ENCODE peak calls at places on chromosomes 12 and 14, in six cellular contexts. L is kidney glomerular epithelial cell, S is SJCRH30, J is fibroblast of villous mesenchyme, E is iPS-NIHi11, G is T47D. P is an unnamed sample.

GRCh38 chr12:52233462-52234141 is 559 bp downstream of the KRT7 start:
- DNase-seq in G (peak), J (no peak), S (no peak), L (no peak), E (peak), P (no peak)

GRCh38 chr14:50218501-50218900 is 12.9 kb downstream of the SOS2 start:
- DNase-seq in E (no peak), S (no peak), J (peak), G (no peak), L (no peak), P (no peak)

GRCh38 chr14:88168025-88168424 is 155.0 kb downstream of the KCNK10 start:
- DNase-seq in S (no peak), E (no peak), L (no peak), J (no peak), G (no peak), P (no peak)

GRCh38 chr14:72053662-72054061 is 121.4 kb downstream of the RGS6 start:
- DNase-seq in E (no peak), S (no peak), L (no peak), J (no peak), G (no peak), P (no peak)

GRCh38 chr14:23531391-23531790 is 20.2 kb downstream of the ZFHX2 start:
- DNase-seq in S (no peak), J (no peak), L (no peak), G (no peak), E (no peak), P (no peak)

GRCh38 chr12:124586756-124587155 is 19.3 kb upstream of the NCOR2 start:
- DNase-seq in E (no peak), L (no peak), J (no peak), G (peak), S (peak), P (no peak)

GRCh38 chr12:124637163-124637562 is 69.8 kb upstream of the NCOR2 start:
- DNase-seq in S (no peak), E (no peak), G (no peak), L (no peak), J (no peak), P (no peak)

GRCh38 chr12:120019942-120020341 is 30.9 kb downstream of the BICDL1 start:
- DNase-seq in S (no peak), G (no peak), E (no peak), L (no peak), J (no peak), P (no peak)

GRCh38 chr12:5784626-5785130 is 160.4 kb downstream of the ANO2 start:
- DNase-seq in G (no peak), S (no peak), J (no peak), E (no peak), L (no peak), P (no peak)

GRCh38 chr14:105853089-105853906 is 326.9 kb downstream of the TMEM121 start:
- DNase-seq in E (no peak), G (no peak), L (no peak), S (no peak), J (no peak), P (no peak)

GRCh38 chr12:80701388-80701787 is 6.0 kb upstream of the MYF6 start:
- DNase-seq in L (no peak), S (peak), G (no peak), J (no peak), E (no peak), P (no peak)

GRCh38 chr14:83958359-83958758 is 1571.6 kb upstream of the FLRT2 start:
- DNase-seq in L (no peak), E (no peak), G (no peak), J (no peak), S (no peak), P (no peak)

GRCh38 chr12:93109794-93110203 is 180.7 kb upstream of the EEA1 start:
- DNase-seq in J (peak), G (no peak), L (peak), E (no peak), S (no peak), P (no peak)

GRCh38 chr12:50120521-50120920 is 8.5 kb downstream of the COX14 start:
- DNase-seq in J (no peak), E (no peak), G (no peak), L (no peak), S (no peak), P (no peak)

GRCh38 chr12:53575502-53576264 is 50.5 kb downstream of the ATF7 start:
- DNase-seq in E (no peak), G (no peak), L (no peak), J (peak), S (no peak), P (peak)

GRCh38 chr12:122030427-122030825 is 8.7 kb downstream of the BCL7A start:
- DNase-seq in E (no peak), L (no peak), G (no peak), S (no peak), J (no peak), P (no peak)

GRCh38 chr12:17511369-17511768 is 578.6 kb downstream of the RERGL start:
- DNase-seq in L (no peak), J (no peak), E (peak), S (peak), G (no peak), P (no peak)

GRCh38 chr12:113413488-113413939 is 8.7 kb upstream of the SDSL start:
- DNase-seq in L (no peak), E (no peak), S (peak), J (peak), G (no peak), P (no peak)

GRCh38 chr12:88958153-88958552 is 377.9 kb upstream of the KITLG start:
- DNase-seq in S (no peak), E (no peak), L (no peak), G (no peak), J (no peak), P (no peak)

GRCh38 chr14:77607741-77608302 is 8.6 kb downstream of the SPTLC2 start:
- DNase-seq in S (no peak), J (no peak), E (no peak), G (no peak), L (peak), P (no peak)

GRCh38 chr14:99937475-99938244 is 127.6 kb upstream of the EVL start:
- DNase-seq in G (no peak), L (no peak), J (no peak), S (no peak), E (no peak), P (no peak)

GRCh38 chr12:110790301-110790700 is 47.6 kb upstream of the PPP1CC start:
- DNase-seq in J (peak), L (no peak), E (no peak), S (no peak), G (no peak), P (peak)

GRCh38 chr12:53048780-53049401 is 974 bp upstream of the TNS2 start:
- DNase-seq in J (peak), S (peak), G (no peak), L (peak), E (no peak), P (peak)

GRCh38 chr14:54882521-54882920 is 20.1 kb downstream of the GCH1 start:
- DNase-seq in S (no peak), L (no peak), J (peak), G (no peak), E (no peak), P (no peak)

GRCh38 chr12:92905258-92905810 is 23.8 kb downstream of the EEA1 start:
- DNase-seq in S (no peak), J (peak), L (no peak), G (no peak), E (no peak), P (no peak)

GRCh38 chr12:38113991-38114390 is 202.6 kb upstream of the ALG10B start:
- DNase-seq in L (peak), G (no peak), J (no peak), E (no peak), S (no peak), P (no peak)

GRCh38 chr14:90970167-90970600 is 90.3 kb downstream of the RPS6KA5 start:
- DNase-seq in L (peak), E (no peak), G (no peak), S (no peak), J (peak), P (peak)

GRCh38 chr12:9387450-9387849 is 179.3 kb upstream of the PZP start:
- DNase-seq in L (no peak), S (no peak), E (no peak), J (no peak), G (no peak), P (no peak)

GRCh38 chr12:62738611-62739010 is 196.3 kb downstream of the PPM1H start:
- DNase-seq in J (no peak), E (no peak), G (no peak), L (no peak), S (peak), P (no peak)

GRCh38 chr12:93803408-93803807 is 126.2 kb downstream of the CRADD start:
- DNase-seq in L (peak), G (no peak), J (peak), E (no peak), S (peak), P (peak)

GRCh38 chr14:104337381-104337780 is 199.0 kb downstream of the KIF26A start:
- DNase-seq in L (no peak), S (no peak), E (no peak), G (no peak), J (no peak), P (no peak)

GRCh38 chr12:120230326-120230973 is 29.5 kb upstream of the RPLP0 start:
- DNase-seq in J (peak), S (peak), E (peak), G (no peak), L (peak), P (peak)

GRCh38 chr14:100880271-100881101 is 23.0 kb downstream of the RTL1 start:
- DNase-seq in G (no peak), J (no peak), S (no peak), L (no peak), E (no peak), P (no peak)

GRCh38 chr12:108495054-108495453 is 20.0 kb upstream of the FICD start:
- DNase-seq in G (no peak), E (peak), J (peak), L (peak), S (peak), P (peak)

GRCh38 chr12:93741741-93742085 is 64.5 kb downstream of the CRADD start:
- DNase-seq in G (no peak), L (peak), J (peak), E (peak), S (peak), P (peak)

GRCh38 chr12:121532503-121533390 is 48.1 kb downstream of the KDM2B start:
- DNase-seq in S (no peak), J (peak), G (no peak), E (no peak), L (no peak), P (peak)

GRCh38 chr14:64478634-64479250 is 13.4 kb downstream of the AKAP5 start:
- DNase-seq in J (peak), E (no peak), S (peak), L (no peak), G (peak), P (peak)

GRCh38 chr12:50660425-50660822 is 103.5 kb upstream of the ATF1 start:
- DNase-seq in G (no peak), E (no peak), J (peak), L (no peak), S (no peak), P (no peak)

P was measured in amniotic epithelial cell.